ENCODE peak calls at places on chromosomes 13 and 19, in nine cellular contexts. W, I, R, O, F, D, L, X and E are unnamed samples.

GRCh38 chr13:113161433-113161832 is 3.0 kb downstream of the PROZ start:
- DNase-seq in F (no peak), R (no peak), W (no peak), L (no peak), X (no peak), D (peak; percentile 47), I (no peak), O (no peak), E (no peak)

GRCh38 chr13:23771966-23772365 is 117.2 kb downstream of the MIPEP start:
- DNase-seq in O (no peak), D (no peak), W (no peak), F (no peak), R (no peak), L (no peak), I (peak; percentile 53), X (peak; percentile 77), E (no peak)

GRCh38 chr19:41569481-41570150 is 6.3 kb upstream of the CEACAM21 start:
- DNase-seq in W (no peak), O (no peak), X (no peak), L (no peak), R (no peak), I (no peak), F (no peak), D (no peak), E (no peak)

GRCh38 chr13:85741017-85741416 is 58.2 kb downstream of the SLITRK6 start:
- DNase-seq in W (no peak), I (no peak), O (no peak), D (no peak), R (no peak), F (no peak), X (no peak), L (no peak), E (no peak)

GRCh38 chr13:21013682-21014038 is 47.7 kb downstream of the LATS2 start:
- DNase-seq in D (no peak), I (no peak), O (no peak), X (no peak), F (no peak), W (no peak), R (no peak), L (no peak), E (no peak)

GRCh38 chr13:62357887-62358645 is 942.4 kb upstream of the PCDH20 start:
- DNase-seq in O (peak; percentile 11), R (no peak), D (no peak), L (peak; percentile 60), F (no peak), X (peak; percentile 61), I (peak; percentile 28), W (peak; percentile 47), E (no peak)

GRCh38 chr19:22606212-22606553 is 27.9 kb upstream of the ZNF492 start:
- DNase-seq in X (no peak), L (no peak), R (no peak), F (no peak), W (no peak), I (no peak), D (no peak), O (no peak), E (no peak)

GRCh38 chr13:87168390-87168789 is 502.8 kb upstream of the SLITRK5 start:
- DNase-seq in F (no peak), L (no peak), O (no peak), D (peak; percentile 52), R (no peak), X (no peak), W (no peak), I (no peak), E (no peak)

GRCh38 chr19:11377237-11377636 is 2.8 kb downstream of the SWSAP1 start:
- DNase-seq in X (peak; percentile 85), O (no peak), D (no peak), W (no peak), L (no peak), R (no peak), I (peak; percentile 93), F (no peak), E (peak; percentile 36)

GRCh38 chr19:6723108-6723618 is 2.7 kb upstream of the C3 start:
- DNase-seq in I (peak; percentile 40), O (peak; percentile 58), W (no peak), F (no peak), R (no peak), L (peak; percentile 93), D (peak; percentile 35), X (peak; percentile 58), E (no peak)

GRCh38 chr19:10876459-10877240 is 5.3 kb downstream of the CARM1 start:
- DNase-seq in F (no peak), D (no peak), X (no peak), I (no peak), O (no peak), W (no peak), R (no peak), L (no peak), E (no peak)

GRCh38 chr13:33230178-33230881 is 55.2 kb downstream of the STARD13 start:
- DNase-seq in L (no peak), D (no peak), F (no peak), O (no peak), I (peak; percentile 75), R (no peak), X (peak; percentile 59), W (no peak), E (no peak)

GRCh38 chr19:38321646-38322323 is 2.1 kb downstream of the KCNK6 start:
- DNase-seq in F (no peak), W (no peak), X (no peak), L (no peak), I (no peak), R (no peak), D (no peak), O (no peak), E (no peak)

GRCh38 chr19:6963259-6963852 is 57.9 kb downstream of the MBD3L2B start:
- DNase-seq in W (no peak), R (no peak), F (no peak), X (no peak), O (no peak), L (no peak), D (no peak), I (no peak), E (no peak)

GRCh38 chr13:40600145-40600751 is 66.2 kb downstream of the FOXO1 start:
- DNase-seq in W (no peak), O (no peak), D (no peak), R (peak; percentile 8), I (no peak), L (no peak), X (no peak), F (no peak), E (no peak)

GRCh38 chr13:39282400-39282972 is 244.2 kb downstream of the NHLRC3 start:
- DNase-seq in R (no peak), L (no peak), F (no peak), X (no peak), W (no peak), D (no peak), I (no peak), O (no peak), E (no peak)

GRCh38 chr19:28436320-28436719 is 776.6 kb downstream of the UQCRFS1 start:
- DNase-seq in D (no peak), X (no peak), W (no peak), R (no peak), O (no peak), F (no peak), I (no peak), L (no peak), E (no peak)

GRCh38 chr13:52746141-52746540 is 6.5 kb upstream of the CNMD start:
- DNase-seq in I (no peak), R (no peak), X (no peak), L (no peak), O (no peak), F (no peak), D (no peak), W (no peak), E (no peak)

GRCh38 chr19:45130888-45131615 is 29.7 kb downstream of the NKPD1 start:
- DNase-seq in W (peak; percentile 38), L (peak; percentile 73), R (no peak), O (peak; percentile 83), F (no peak), I (peak; percentile 42), D (peak; percentile 94), X (peak; percentile 66), E (no peak)

GRCh38 chr13:49300716-49301589 is 53.2 kb downstream of the CDADC1 start:
- DNase-seq in D (peak; percentile 81), I (peak; percentile 81), O (peak; percentile 41), X (peak; percentile 79), L (peak; percentile 77), R (peak; percentile 39), F (peak; percentile 76), W (peak; percentile 39), E (peak; percentile 71)

GRCh38 chr19:39372047-39372802 is 18.7 kb downstream of the PAF1 start:
- DNase-seq in W (no peak), L (no peak), O (no peak), D (peak; percentile 80), X (no peak), F (no peak), R (no peak), I (peak; percentile 95), E (no peak)

GRCh38 chr13:26424181-26424580 is 133.3 kb upstream of the WASF3 start:
- DNase-seq in O (no peak), R (no peak), D (peak; percentile 29), L (no peak), W (no peak), F (no peak), X (no peak), I (no peak), E (no peak)

GRCh38 chr13:95236774-95237173 is 64.5 kb downstream of the ABCC4 start:
- DNase-seq in D (no peak), W (no peak), L (no peak), I (no peak), R (no peak), F (no peak), X (no peak), O (no peak), E (no peak)

GRCh38 chr19:15332311-15332996 is at the start of gene BRD4:
- DNase-seq in L (no peak), D (peak; percentile 90), O (peak; percentile 70), X (peak; percentile 77), F (peak; percentile 95), I (peak; percentile 84), W (peak; percentile 86), R (peak; percentile 65), E (peak; percentile 84)

GRCh38 chr19:14248578-14249011 is 42.6 kb upstream of the ADGRL1 start:
- DNase-seq in W (peak; percentile 74), D (peak; percentile 90), X (peak; percentile 13), F (peak; percentile 85), O (no peak), L (no peak), I (peak; percentile 44), R (no peak), E (no peak)

GRCh38 chr19:43779147-43779819 is 1.5 kb downstream of the KCNN4 start:
- DNase-seq in D (no peak), W (no peak), I (no peak), R (no peak), L (no peak), O (peak; percentile 78), F (no peak), X (no peak), E (no peak)

GRCh38 chr13:76338003-76338402 is 548.2 kb downstream of the KCTD12 start:
- DNase-seq in I (no peak), O (no peak), F (no peak), X (no peak), L (no peak), W (no peak), D (no peak), R (no peak), E (no peak)

GRCh38 chr19:20397292-20397691 is 168.3 kb downstream of the ZNF737 start:
- DNase-seq in X (no peak), I (no peak), F (no peak), W (no peak), R (no peak), O (no peak), D (no peak), L (no peak), E (no peak)

GRCh38 chr19:401836-402535 is 7.0 kb downstream of the C2CD4C start:
- DNase-seq in F (peak; percentile 77), R (no peak), W (no peak), X (no peak), D (peak; percentile 54), O (no peak), I (peak; percentile 28), L (no peak), E (no peak)